ENCODE peak calls at places on chromosomes 2 and 18, in nine cellular contexts. One of them, this sample, is unnamed.

GRCh38 chr2:215882689-215883088 is 130.7 kb downstream of the MREG start:
- DNase-seq in thoracic aorta: no peak
- DNase-seq in fibroblast of lung: no peak
- DNase-seq in left lung: no peak
- DNase-seq in right atrium auricular region: no peak
- DNase-seq in mucosa of descending colon: no peak
- DNase-seq in endodermal cell: no peak
- DNase-seq in hepatocyte: no peak
- DNase-seq in suprapubic skin: no peak
- DNase-seq in this sample: no peak

GRCh38 chr18:74654637-74655036 is 57.0 kb downstream of the ZNF407 start:
- DNase-seq in thoracic aorta: no peak
- DNase-seq in fibroblast of lung: peak; percentile 70
- DNase-seq in left lung: no peak
- DNase-seq in right atrium auricular region: no peak
- DNase-seq in mucosa of descending colon: no peak
- DNase-seq in endodermal cell: no peak
- DNase-seq in hepatocyte: no peak
- DNase-seq in suprapubic skin: no peak
- DNase-seq in this sample: no peak

GRCh38 chr18:25832008-25832604 is 258.3 kb downstream of the SS18 start:
- DNase-seq in thoracic aorta: no peak
- DNase-seq in fibroblast of lung: peak; percentile 73
- DNase-seq in left lung: peak; percentile 40
- DNase-seq in right atrium auricular region: peak; percentile 71
- DNase-seq in mucosa of descending colon: peak; percentile 72
- DNase-seq in endodermal cell: peak; percentile 87
- DNase-seq in hepatocyte: peak; percentile 76
- DNase-seq in suprapubic skin: no peak
- DNase-seq in this sample: no peak

GRCh38 chr18:45374878-45375630 is 240.2 kb upstream of the SLC14A2 start:
- DNase-seq in thoracic aorta: no peak
- DNase-seq in fibroblast of lung: peak; percentile 15
- DNase-seq in left lung: no peak
- DNase-seq in right atrium auricular region: no peak
- DNase-seq in mucosa of descending colon: no peak
- DNase-seq in endodermal cell: no peak
- DNase-seq in hepatocyte: no peak
- DNase-seq in suprapubic skin: no peak
- DNase-seq in this sample: no peak

GRCh38 chr18:47485221-47485797 is 233.8 kb upstream of the SKOR2 start:
- DNase-seq in thoracic aorta: no peak
- DNase-seq in fibroblast of lung: no peak
- DNase-seq in left lung: no peak
- DNase-seq in right atrium auricular region: no peak
- DNase-seq in mucosa of descending colon: no peak
- DNase-seq in endodermal cell: peak; percentile 52
- DNase-seq in hepatocyte: no peak
- DNase-seq in suprapubic skin: no peak
- DNase-seq in this sample: no peak

GRCh38 chr2:197435598-197436435 is 989 bp upstream of the SF3B1 start:
- DNase-seq in thoracic aorta: no peak
- DNase-seq in fibroblast of lung: no peak
- DNase-seq in left lung: no peak
- DNase-seq in right atrium auricular region: no peak
- DNase-seq in mucosa of descending colon: no peak
- DNase-seq in endodermal cell: no peak
- DNase-seq in hepatocyte: no peak
- DNase-seq in suprapubic skin: no peak
- DNase-seq in this sample: no peak

GRCh38 chr2:54757496-54757895 is 34.0 kb downstream of the EML6 start:
- DNase-seq in thoracic aorta: no peak
- DNase-seq in fibroblast of lung: no peak
- DNase-seq in left lung: no peak
- DNase-seq in right atrium auricular region: no peak
- DNase-seq in mucosa of descending colon: no peak
- DNase-seq in endodermal cell: peak; percentile 62
- DNase-seq in hepatocyte: peak; percentile 34
- DNase-seq in suprapubic skin: no peak
- DNase-seq in this sample: no peak

GRCh38 chr2:230441188-230441897 is 25.3 kb downstream of the SP100 start:
- DNase-seq in thoracic aorta: no peak
- DNase-seq in fibroblast of lung: peak; percentile 72
- DNase-seq in left lung: no peak
- DNase-seq in right atrium auricular region: no peak
- DNase-seq in mucosa of descending colon: no peak
- DNase-seq in endodermal cell: no peak
- DNase-seq in hepatocyte: no peak
- DNase-seq in suprapubic skin: no peak
- DNase-seq in this sample: no peak

GRCh38 chr2:128402921-128403670 is 84.4 kb upstream of the HS6ST1 start:
- DNase-seq in thoracic aorta: no peak
- DNase-seq in fibroblast of lung: no peak
- DNase-seq in left lung: no peak
- DNase-seq in right atrium auricular region: no peak
- DNase-seq in mucosa of descending colon: no peak
- DNase-seq in endodermal cell: peak; percentile 41
- DNase-seq in hepatocyte: no peak
- DNase-seq in suprapubic skin: peak; percentile 24
- DNase-seq in this sample: peak; percentile 19

GRCh38 chr18:12352188-12352587 is 24.8 kb downstream of the AFG3L2 start:
- DNase-seq in thoracic aorta: no peak
- DNase-seq in fibroblast of lung: no peak
- DNase-seq in left lung: no peak
- DNase-seq in right atrium auricular region: no peak
- DNase-seq in mucosa of descending colon: no peak
- DNase-seq in endodermal cell: no peak
- DNase-seq in hepatocyte: no peak
- DNase-seq in suprapubic skin: no peak
- DNase-seq in this sample: no peak

GRCh38 chr2:41922177-41922576 is 125.6 kb upstream of the PKDCC start:
- DNase-seq in thoracic aorta: no peak
- DNase-seq in fibroblast of lung: no peak
- DNase-seq in left lung: no peak
- DNase-seq in right atrium auricular region: no peak
- DNase-seq in mucosa of descending colon: no peak
- DNase-seq in endodermal cell: no peak
- DNase-seq in hepatocyte: no peak
- DNase-seq in suprapubic skin: no peak
- DNase-seq in this sample: no peak

GRCh38 chr2:190158798-190159434 is 96.4 kb upstream of the MSTN start:
- DNase-seq in thoracic aorta: no peak
- DNase-seq in fibroblast of lung: no peak
- DNase-seq in left lung: no peak
- DNase-seq in right atrium auricular region: no peak
- DNase-seq in mucosa of descending colon: peak; percentile 37
- DNase-seq in endodermal cell: peak; percentile 71
- DNase-seq in hepatocyte: no peak
- DNase-seq in suprapubic skin: no peak
- DNase-seq in this sample: no peak

GRCh38 chr2:64654063-64654811 is 524 bp upstream of the SERTAD2 start:
- DNase-seq in thoracic aorta: peak; percentile 50
- DNase-seq in fibroblast of lung: peak; percentile 73
- DNase-seq in left lung: peak; percentile 83
- DNase-seq in right atrium auricular region: peak; percentile 90
- DNase-seq in mucosa of descending colon: no peak
- DNase-seq in endodermal cell: peak; percentile 92
- DNase-seq in hepatocyte: peak; percentile 89
- DNase-seq in suprapubic skin: peak; percentile 91
- DNase-seq in this sample: no peak

GRCh38 chr2:6973895-6974545 is 56.8 kb downstream of the RNF144A start:
- DNase-seq in thoracic aorta: no peak
- DNase-seq in fibroblast of lung: no peak
- DNase-seq in left lung: no peak
- DNase-seq in right atrium auricular region: no peak
- DNase-seq in mucosa of descending colon: no peak
- DNase-seq in endodermal cell: peak; percentile 20
- DNase-seq in hepatocyte: no peak
- DNase-seq in suprapubic skin: no peak
- DNase-seq in this sample: no peak

GRCh38 chr2:3320910-3321605 is 56.6 kb downstream of the EIPR1 start:
- DNase-seq in thoracic aorta: no peak
- DNase-seq in fibroblast of lung: no peak
- DNase-seq in left lung: no peak
- DNase-seq in right atrium auricular region: no peak
- DNase-seq in mucosa of descending colon: no peak
- DNase-seq in endodermal cell: no peak
- DNase-seq in hepatocyte: no peak
- DNase-seq in suprapubic skin: no peak
- DNase-seq in this sample: no peak

GRCh38 chr2:189609423-189609816 is 28.8 kb upstream of the SLC40A1 start:
- DNase-seq in thoracic aorta: no peak
- DNase-seq in fibroblast of lung: peak; percentile 68
- DNase-seq in left lung: no peak
- DNase-seq in right atrium auricular region: no peak
- DNase-seq in mucosa of descending colon: no peak
- DNase-seq in endodermal cell: no peak
- DNase-seq in hepatocyte: no peak
- DNase-seq in suprapubic skin: no peak
- DNase-seq in this sample: no peak

DNA sequence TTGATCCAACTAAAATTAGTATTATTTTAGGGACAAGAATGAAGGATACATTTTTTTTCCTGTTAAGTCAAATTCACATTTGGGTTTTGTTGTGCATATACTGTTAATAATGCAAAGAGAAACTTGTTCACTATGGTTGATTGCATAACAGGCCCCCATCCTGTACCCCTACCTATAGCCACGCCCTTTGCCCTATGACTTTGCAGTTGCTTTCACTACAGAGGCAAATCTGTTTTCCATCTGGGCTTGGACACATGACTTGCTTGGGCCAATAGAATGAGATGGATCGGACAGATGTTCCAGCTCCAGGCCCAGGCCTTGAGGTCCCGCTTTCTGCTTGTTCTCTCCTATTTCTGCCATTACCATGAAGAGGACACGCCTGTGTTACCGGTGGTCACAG is 278.5 kb upstream of the HNRNPA3 start:
- DNase-seq in thoracic aorta: no peak
- DNase-seq in fibroblast of lung: no peak
- DNase-seq in left lung: no peak
- DNase-seq in right atrium auricular region: no peak
- DNase-seq in mucosa of descending colon: no peak
- DNase-seq in endodermal cell: no peak
- DNase-seq in hepatocyte: no peak
- DNase-seq in suprapubic skin: no peak
- DNase-seq in this sample: no peak
- H3K4me1 ChIP-seq in thoracic aorta: no peaks in the 10 kb centered on the region
- H3K4me1 ChIP-seq in fibroblast of lung: no peaks in the 10 kb centered on the region
- H3K4me1 ChIP-seq in left lung: no peaks in the 10 kb centered on the region
- H3K4me1 ChIP-seq in right atrium auricular region: no peaks in the 10 kb centered on the region
- H3K4me1 ChIP-seq in mucosa of descending colon: no peaks in the 10 kb centered on the region
- H3K4me1 ChIP-seq in endodermal cell: no peaks in the 10 kb centered on the region
- H3K4me1 ChIP-seq in hepatocyte: no peaks in the 10 kb centered on the region
- H3K4me1 ChIP-seq in suprapubic skin: no peaks in the 10 kb centered on the region
- H3K4me1 ChIP-seq in this sample: no peaks in the 10 kb centered on the region

GRCh38 chr2:195404650-195405049 is 252.4 kb upstream of the SLC39A10 start:
- DNase-seq in thoracic aorta: no peak
- DNase-seq in fibroblast of lung: peak; percentile 19
- DNase-seq in left lung: no peak
- DNase-seq in right atrium auricular region: no peak
- DNase-seq in mucosa of descending colon: no peak
- DNase-seq in endodermal cell: no peak
- DNase-seq in hepatocyte: no peak
- DNase-seq in suprapubic skin: no peak
- DNase-seq in this sample: no peak
- TF ChIP-seq CTCF in thoracic aorta: no peak
- TF ChIP-seq CTCF in fibroblast of lung: no peak
- TF ChIP-seq CTCF in left lung: no peak
- TF ChIP-seq CTCF in right atrium auricular region: no peak
- TF ChIP-seq CTCF in mucosa of descending colon: no peak
- TF ChIP-seq CTCF in endodermal cell: peak; percentile 33
- TF ChIP-seq CTCF in hepatocyte: no peak
- TF ChIP-seq CTCF in suprapubic skin: no peak
- TF ChIP-seq CTCF in this sample: no peak

DNA sequence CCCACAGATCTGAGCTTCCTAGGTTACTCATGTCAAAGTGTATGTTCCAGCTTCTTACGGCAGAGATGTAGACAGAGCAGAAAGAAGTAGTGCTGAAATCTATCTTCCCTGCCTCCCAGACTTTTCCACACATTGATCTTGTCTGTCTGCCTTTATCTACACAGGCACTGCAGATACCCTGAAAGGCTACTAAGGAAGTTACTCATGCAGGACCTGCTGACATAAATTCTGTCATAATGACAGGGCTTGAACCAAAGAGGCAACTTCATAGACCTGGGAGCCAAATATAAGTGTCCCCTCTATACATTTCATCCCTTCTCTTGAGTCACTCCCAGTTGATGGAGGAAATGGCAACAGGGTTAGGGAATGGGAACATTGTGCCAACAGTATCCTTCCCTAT is 157.5 kb downstream of the TNS1 start:
- DNase-seq in thoracic aorta: no peak
- DNase-seq in fibroblast of lung: no peak
- DNase-seq in left lung: no peak
- DNase-seq in right atrium auricular region: no peak
- DNase-seq in mucosa of descending colon: no peak
- DNase-seq in endodermal cell: no peak
- DNase-seq in hepatocyte: no peak
- DNase-seq in suprapubic skin: no peak
- DNase-seq in this sample: no peak
- H3K36me3 ChIP-seq in thoracic aorta: peaks cover 92% of the 10 kb centered on the region
- H3K36me3 ChIP-seq in fibroblast of lung: peaks cover 16% of the 10 kb centered on the region
- H3K36me3 ChIP-seq in left lung: peaks cover 55% of the 10 kb centered on the region
- H3K36me3 ChIP-seq in right atrium auricular region: peaks cover 94% of the 10 kb centered on the region
- H3K36me3 ChIP-seq in mucosa of descending colon: peaks cover 2% of the 10 kb centered on the region
- H3K36me3 ChIP-seq in endodermal cell: no peaks in the 10 kb centered on the region
- H3K36me3 ChIP-seq in hepatocyte: no peaks in the 10 kb centered on the region
- H3K36me3 ChIP-seq in suprapubic skin: peaks cover 39% of the 10 kb centered on the region
- H3K36me3 ChIP-seq in this sample: no peaks in the 10 kb centered on the region

GRCh38 chr2:20571644-20572215 is 79.2 kb downstream of the HS1BP3 start:
- DNase-seq in thoracic aorta: no peak
- DNase-seq in fibroblast of lung: no peak
- DNase-seq in left lung: no peak
- DNase-seq in right atrium auricular region: no peak
- DNase-seq in mucosa of descending colon: no peak
- DNase-seq in endodermal cell: no peak
- DNase-seq in hepatocyte: no peak
- DNase-seq in suprapubic skin: no peak
- DNase-seq in this sample: peak; percentile 45

GRCh38 chr2:20568501-20569463 is 82.1 kb downstream of the HS1BP3 start:
- DNase-seq in thoracic aorta: no peak
- DNase-seq in fibroblast of lung: no peak
- DNase-seq in left lung: no peak
- DNase-seq in right atrium auricular region: no peak
- DNase-seq in mucosa of descending colon: no peak
- DNase-seq in endodermal cell: no peak
- DNase-seq in hepatocyte: no peak
- DNase-seq in suprapubic skin: no peak
- DNase-seq in this sample: no peak

GRCh38 chr2:20571231-20571630 is 79.7 kb downstream of the HS1BP3 start:
- DNase-seq in thoracic aorta: no peak
- DNase-seq in fibroblast of lung: no peak
- DNase-seq in left lung: no peak
- DNase-seq in right atrium auricular region: no peak
- DNase-seq in mucosa of descending colon: no peak
- DNase-seq in endodermal cell: no peak
- DNase-seq in hepatocyte: no peak
- DNase-seq in suprapubic skin: no peak
- DNase-seq in this sample: no peak

GRCh38 chr2:20569464-20570223 is 81.3 kb downstream of the HS1BP3 start:
- DNase-seq in thoracic aorta: no peak
- DNase-seq in fibroblast of lung: no peak
- DNase-seq in left lung: no peak
- DNase-seq in right atrium auricular region: no peak
- DNase-seq in mucosa of descending colon: no peak
- DNase-seq in endodermal cell: no peak
- DNase-seq in hepatocyte: no peak
- DNase-seq in suprapubic skin: no peak
- DNase-seq in this sample: peak; percentile 33

GRCh38 chr2:20570249-20570648 is 80.6 kb downstream of the HS1BP3 start:
- DNase-seq in thoracic aorta: no peak
- DNase-seq in fibroblast of lung: no peak
- DNase-seq in left lung: no peak
- DNase-seq in right atrium auricular region: no peak
- DNase-seq in mucosa of descending colon: no peak
- DNase-seq in endodermal cell: no peak
- DNase-seq in hepatocyte: no peak
- DNase-seq in suprapubic skin: no peak
- DNase-seq in this sample: peak; percentile 37
- H3K4me1 ChIP-seq in thoracic aorta: no peaks in the 10 kb centered on the region
- H3K4me1 ChIP-seq in fibroblast of lung: peaks cover 11% of the 10 kb centered on the region
- H3K4me1 ChIP-seq in left lung: peaks cover 5% of the 10 kb centered on the region
- H3K4me1 ChIP-seq in right atrium auricular region: no peaks in the 10 kb centered on the region
- H3K4me1 ChIP-seq in mucosa of descending colon: no peaks in the 10 kb centered on the region
- H3K4me1 ChIP-seq in endodermal cell: no peaks in the 10 kb centered on the region
- H3K4me1 ChIP-seq in hepatocyte: peaks cover 10% of the 10 kb centered on the region
- H3K4me1 ChIP-seq in suprapubic skin: peaks cover 57% of the 10 kb centered on the region
- H3K4me1 ChIP-seq in this sample: peaks cover 12% of the 10 kb centered on the region

This sample was measured in RWPE2.